ENCODE peak calls at places on chromosomes 3 and 15, in ten cellular contexts. O, K, H, N, U, Z, D, P, L and C are unnamed samples.
A peak's percentile ranks its signal among the peaks of the same experiment; 100 is the strongest.

GRCh38 chr3:131283862-131284261 is 97.7 kb upstream of the NUDT16 start:
- DNase-seq in O (peak; percentile 29), K (no peak), H (peak; percentile 24), N (no peak), U (no peak), Z (peak; percentile 35), D (no peak), P (no peak), L (no peak), C (no peak)

GRCh38 chr3:182979719-182980191 is 583 bp downstream of the DCUN1D1 start:
- DNase-seq in O (no peak), K (no peak), H (peak; percentile 63), N (peak; percentile 12), U (no peak), Z (peak; percentile 57), D (peak; percentile 26), P (no peak), L (no peak), C (peak; percentile 60)

GRCh38 chr15:66481107-66481856 is 16.3 kb downstream of the SNAPC5 start:
- DNase-seq in O (peak; percentile 89), K (no peak), H (no peak), N (no peak), U (no peak), Z (no peak), D (no peak), P (no peak), L (no peak), C (no peak)

GRCh38 chr3:174776123-174776522 is 83.0 kb upstream of the NAALADL2 start:
- DNase-seq in O (peak; percentile 35), K (no peak), H (no peak), N (no peak), U (no peak), Z (no peak), D (no peak), P (no peak), L (no peak), C (no peak)

GRCh38 chr15:55683366-55683765 is 59.6 kb downstream of the PRTG start:
- DNase-seq in O (no peak), K (no peak), H (no peak), N (no peak), U (no peak), Z (no peak), D (no peak), P (no peak), L (no peak), C (no peak)

GRCh38 chr15:89023311-89023961 is 64.8 kb upstream of the ABHD2 start:
- DNase-seq in O (no peak), K (no peak), H (no peak), N (no peak), U (no peak), Z (no peak), D (no peak), P (no peak), L (no peak), C (no peak)

GRCh38 chr3:49925485-49925884 is 4.1 kb downstream of the MON1A start:
- DNase-seq in O (no peak), K (no peak), H (no peak), N (no peak), U (no peak), Z (no peak), D (no peak), P (no peak), L (no peak), C (no peak)

GRCh38 chr15:78291698-78292097 is 7.7 kb downstream of the SKIC8 start:
- DNase-seq in O (peak; percentile 20), K (no peak), H (no peak), N (no peak), U (no peak), Z (no peak), D (no peak), P (no peak), L (no peak), C (no peak)

GRCh38 chr3:172915911-172916514 is 165.5 kb downstream of the ECT2 start:
- DNase-seq in O (peak; percentile 13), K (no peak), H (no peak), N (no peak), U (no peak), Z (no peak), D (no peak), P (no peak), L (no peak), C (no peak)

GRCh38 chr3:192847918-192848317 is 69.7 kb downstream of the MB21D2 start:
- DNase-seq in O (no peak), K (no peak), H (no peak), N (no peak), U (no peak), Z (no peak), D (no peak), P (no peak), L (no peak), C (no peak)

GRCh38 chr3:187490366-187490765 is 122.2 kb downstream of the RTP4 start:
- DNase-seq in O (peak; percentile 70), K (no peak), H (no peak), N (no peak), U (no peak), Z (no peak), D (no peak), P (no peak), L (no peak), C (no peak)

GRCh38 chr3:153060346-153060745 is 101.7 kb upstream of the RAP2B start:
- DNase-seq in O (no peak), K (no peak), H (no peak), N (no peak), U (no peak), Z (no peak), D (no peak), P (no peak), L (no peak), C (no peak)

GRCh38 chr3:38528457-38528856 is 32.3 kb downstream of the EXOG start:
- DNase-seq in O (no peak), K (no peak), H (peak; percentile 75), N (peak; percentile 28), U (peak; percentile 62), Z (peak; percentile 46), D (no peak), P (no peak), L (no peak), C (no peak)

GRCh38 chr3:113254171-113254947 is 43.0 kb downstream of the BOC start:
- DNase-seq in O (no peak), K (no peak), H (no peak), N (no peak), U (peak; percentile 19), Z (no peak), D (no peak), P (no peak), L (no peak), C (no peak)

GRCh38 chr15:42608110-42608531 is 32.7 kb downstream of the STARD9 start:
- DNase-seq in O (peak; percentile 88), K (no peak), H (no peak), N (no peak), U (no peak), Z (peak; percentile 22), D (peak; percentile 9), P (no peak), L (peak; percentile 15), C (peak; percentile 56)

GRCh38 chr15:79168922-79169322 is 78.3 kb upstream of the RASGRF1 start:
- DNase-seq in O (peak; percentile 90), K (no peak), H (peak; percentile 95), N (peak; percentile 74), U (peak; percentile 84), Z (peak; percentile 72), D (no peak), P (no peak), L (no peak), C (no peak)

GRCh38 chr15:63843901-63844317 is 10.2 kb upstream of the HERC1 start:
- DNase-seq in O (no peak), K (no peak), H (peak; percentile 63), N (no peak), U (peak; percentile 37), Z (no peak), D (no peak), P (no peak), L (no peak), C (no peak)